ENCODE peak calls at places on chromosomes 16 and 17, in six cellular contexts. E, Z, C, M, V and B are unnamed samples.

GRCh38 chr17:50627782-50628601 is 6.7 kb upstream of the ABCC3 start:
- DNase-seq in E (no peak), Z (peak), C (no peak), M (no peak), V (no peak), B (no peak)

GRCh38 chr17:39599006-39599664 is 8.6 kb downstream of the NEUROD2 start:
- DNase-seq in E (no peak), Z (no peak), C (no peak), M (no peak), V (no peak), B (no peak)

GRCh38 chr17:7431231-7431630 is 2.6 kb downstream of the SPEM3 start:
- DNase-seq in E (no peak), Z (no peak), C (no peak), M (no peak), V (no peak), B (no peak)

GRCh38 chr17:17783825-17784598 is 52.8 kb downstream of the SREBF1 start:
- DNase-seq in E (peak), Z (no peak), C (peak), M (no peak), V (peak), B (no peak)

GRCh38 chr17:77235370-77236080 is 94.8 kb downstream of the SEC14L1 start:
- DNase-seq in E (peak), Z (no peak), C (peak), M (no peak), V (no peak), B (no peak)

GRCh38 chr17:17321356-17322025 is 18.3 kb downstream of the NT5M start:
- DNase-seq in E (no peak), Z (no peak), C (no peak), M (no peak), V (peak), B (no peak)

GRCh38 chr17:73932216-73932749 is 271.2 kb upstream of the RPL38 start:
- DNase-seq in E (no peak), Z (no peak), C (no peak), M (no peak), V (no peak), B (no peak)

GRCh38 chr17:62882878-62883277 is 74.8 kb upstream of the MARCHF10 start:
- DNase-seq in E (no peak), Z (peak), C (peak), M (no peak), V (no peak), B (no peak)

GRCh38 chr17:74114881-74115470 is 88.5 kb upstream of the RPL38 start:
- DNase-seq in E (no peak), Z (no peak), C (no peak), M (no peak), V (no peak), B (no peak)

GRCh38 chr17:1590031-1590746 is 27.6 kb upstream of the PITPNA start:
- DNase-seq in E (peak), Z (peak), C (peak), M (no peak), V (peak), B (peak)

GRCh38 chr16:89174055-89174827 is 2.7 kb downstream of the CDH15 start:
- DNase-seq in E (no peak), Z (no peak), C (no peak), M (no peak), V (no peak), B (no peak)

GRCh38 chr17:60145006-60145935 is 4.5 kb upstream of the CA4 start:
- DNase-seq in E (no peak), Z (no peak), C (peak), M (no peak), V (no peak), B (no peak)

GRCh38 chr16:6232060-6232459 is 1100.6 kb upstream of the RBFOX1 start:
- DNase-seq in E (no peak), Z (no peak), C (no peak), M (no peak), V (no peak), B (no peak)

GRCh38 chr17:50799582-50799981 is 32.3 kb upstream of the ANKRD40CL start:
- DNase-seq in E (no peak), Z (no peak), C (no peak), M (no peak), V (no peak), B (no peak)

GRCh38 chr17:80479246-80479566 is 2.8 kb upstream of the NPTX1 start:
- DNase-seq in E (no peak), Z (no peak), C (no peak), M (no peak), V (no peak), B (no peak)

GRCh38 chr17:78946631-78947030 is 21.4 kb upstream of the TIMP2 start:
- DNase-seq in E (no peak), Z (no peak), C (no peak), M (no peak), V (no peak), B (no peak)

GRCh38 chr16:73531021-73531420 is 483.1 kb upstream of the ZFHX3 start:
- DNase-seq in E (no peak), Z (no peak), C (no peak), M (no peak), V (no peak), B (no peak)

GRCh38 chr16:73530529-73530928 is 482.6 kb upstream of the ZFHX3 start:
- DNase-seq in E (no peak), Z (no peak), C (no peak), M (no peak), V (no peak), B (no peak)

GRCh38 chr16:73523209-73523608 is 475.3 kb upstream of the ZFHX3 start:
- DNase-seq in E (no peak), Z (no peak), C (no peak), M (no peak), V (no peak), B (no peak)

GRCh38 chr16:73529303-73530012 is 481.5 kb upstream of the ZFHX3 start:
- DNase-seq in E (no peak), Z (no peak), C (no peak), M (no peak), V (no peak), B (no peak)

GRCh38 chr16:73527191-73527590 is 479.3 kb upstream of the ZFHX3 start:
- DNase-seq in E (no peak), Z (peak), C (no peak), M (no peak), V (no peak), B (no peak)
- TF ChIP-seq CTCF in E (no peak), Z (no peak), C (no peak), M (no peak), V (no peak), B (no peak)

DNA sequence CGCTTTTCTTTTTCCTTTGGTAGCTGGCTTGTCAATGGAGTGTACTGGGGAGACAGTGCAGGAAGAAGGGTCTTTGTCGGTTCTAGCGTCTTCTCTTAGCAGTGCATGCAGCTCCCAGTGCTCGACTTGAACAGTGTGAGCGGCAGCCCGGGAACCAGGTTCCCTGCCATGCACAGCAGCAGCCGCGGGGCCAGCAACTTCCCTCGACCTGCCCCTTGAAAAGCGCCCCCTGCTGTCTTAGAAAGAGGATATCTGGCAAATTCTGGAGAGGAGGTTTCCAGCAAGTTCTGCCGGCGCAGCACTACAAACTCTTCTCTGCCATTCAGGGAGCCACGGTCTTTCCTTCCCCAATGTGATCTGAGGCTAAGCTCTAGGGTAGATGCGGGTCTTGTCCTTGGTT is 451.5 kb downstream of the PMP22 start:
- DNase-seq in E (no peak), Z (peak), C (peak), M (no peak), V (no peak), B (no peak)
- TF ChIP-seq CTCF in E (no peak), Z (no peak), C (peak), M (peak), V (no peak), B (no peak)

DNA sequence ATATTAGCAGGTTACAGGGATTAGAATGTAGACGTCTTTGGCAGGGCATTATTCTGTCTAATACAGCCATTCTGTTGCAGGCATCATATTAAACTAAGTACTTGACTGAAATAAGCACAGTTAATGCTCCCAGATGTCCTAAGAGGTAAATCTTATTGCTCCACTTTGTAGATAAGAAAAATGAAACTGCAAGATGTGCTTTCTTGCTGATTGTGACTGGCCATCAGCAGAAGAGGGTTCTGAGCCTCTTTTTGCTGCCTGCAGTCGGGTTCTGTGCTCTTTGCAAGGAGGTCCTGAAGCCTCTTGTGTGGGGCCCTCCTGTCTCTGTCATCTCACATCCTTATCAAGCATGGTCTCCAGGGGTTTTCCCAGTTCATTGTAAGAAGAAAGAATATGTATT is 167.1 kb downstream of the KCNJ2 start:
- DNase-seq in E (no peak), Z (no peak), C (no peak), M (no peak), V (no peak), B (no peak)
- TF ChIP-seq CTCF in E (no peak), Z (no peak), C (no peak), M (no peak), V (no peak), B (no peak)

GRCh38 chr16:81997738-81998137 is 13.5 kb downstream of the SDR42E1 start:
- DNase-seq in E (peak), Z (peak), C (peak), M (no peak), V (no peak), B (no peak)

GRCh38 chr16:81994485-81994884 is 16.8 kb downstream of the SDR42E1 start:
- DNase-seq in E (no peak), Z (peak), C (no peak), M (no peak), V (no peak), B (no peak)

GRCh38 chr16:82002831-82003230 is 8.4 kb downstream of the SDR42E1 start:
- DNase-seq in E (no peak), Z (no peak), C (no peak), M (no peak), V (no peak), B (no peak)

GRCh38 chr16:81995651-81996050 is 15.6 kb downstream of the SDR42E1 start:
- DNase-seq in E (no peak), Z (peak), C (peak), M (no peak), V (no peak), B (no peak)

DNA sequence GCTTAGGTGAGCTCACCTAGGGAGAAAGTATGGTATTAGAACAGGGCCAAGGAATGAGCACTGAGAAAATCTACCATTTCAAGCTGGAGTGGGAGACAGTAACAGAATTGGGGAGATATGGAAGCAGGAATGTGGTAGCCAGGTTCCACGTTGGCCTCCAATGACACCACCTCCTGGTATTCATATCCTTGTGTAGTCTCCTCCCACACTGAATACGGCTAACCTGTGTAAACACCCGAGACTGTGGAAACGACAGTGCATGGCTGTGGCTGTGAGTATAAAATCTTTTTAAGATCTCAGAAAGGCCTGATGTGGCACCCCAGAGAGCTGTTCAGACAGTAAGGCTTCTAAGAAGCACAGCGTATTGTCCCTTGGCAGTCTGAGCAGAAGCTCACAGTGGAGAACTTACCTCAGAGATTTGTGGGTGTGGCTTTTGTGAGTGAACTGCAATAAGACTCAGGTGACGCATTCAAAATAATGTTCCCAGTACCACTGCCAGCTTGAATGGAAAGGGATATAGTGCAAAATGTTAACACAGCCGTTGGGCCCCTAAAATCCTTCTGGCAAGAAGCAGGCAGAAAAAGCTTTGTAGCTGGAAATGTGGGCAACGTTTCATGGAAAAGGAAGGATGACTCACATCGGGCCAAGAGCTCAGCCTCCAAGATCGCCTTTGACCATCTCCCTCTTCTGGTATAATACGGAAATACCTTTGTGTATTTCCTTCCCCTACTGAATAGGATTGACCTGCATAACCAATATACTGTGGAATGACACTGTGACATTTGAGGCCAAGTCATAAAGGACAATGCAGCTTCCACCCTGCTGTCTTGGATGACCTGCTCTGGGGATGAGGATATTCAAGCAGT is 14.4 kb downstream of the SDR42E1 start:
- DNase-seq in E (no peak), Z (peak), C (peak), M (no peak), V (no peak), B (no peak)
- TF ChIP-seq CTCF in E (peak), Z (peak), C (peak), M (no peak), V (no peak), B (no peak)